ENCODE peak calls at places on chromosome 12, in eight cellular contexts. One of them, this sample, is unnamed.
A peak's percentile ranks its signal among the peaks of the same experiment; 100 is the strongest.

GRCh38 chr12:101181776-101182175 is 28.3 kb downstream of the SLC5A8 start:
- DNase-seq in hypothalamus: no peak
- DNase-seq in activated naive CD8-positive, alpha-beta T cell treated with anti-CD3 and anti-CD28 coated beads, Interleukin-2, amount 50 U/mL, for 24 hours: no peak
- DNase-seq in stromal cell of bone marrow: no peak
- DNase-seq in cardiac muscle cell: no peak
- DNase-seq in head of caudate nucleus: no peak
- DNase-seq in A549: no peak
- DNase-seq in GM10248: no peak
- DNase-seq in this sample: no peak

GRCh38 chr12:89783321-89784060 is 74.9 kb upstream of the ATP2B1 start:
- DNase-seq in hypothalamus: no peak
- DNase-seq in activated naive CD8-positive, alpha-beta T cell treated with anti-CD3 and anti-CD28 coated beads, Interleukin-2, amount 50 U/mL, for 24 hours: no peak
- DNase-seq in stromal cell of bone marrow: peak; percentile 40
- DNase-seq in cardiac muscle cell: peak; percentile 71
- DNase-seq in head of caudate nucleus: no peak
- DNase-seq in A549: peak; percentile 18
- DNase-seq in GM10248: no peak
- DNase-seq in this sample: no peak

GRCh38 chr12:62250671-62251608 is 9.3 kb upstream of the USP15 start:
- DNase-seq in hypothalamus: no peak
- DNase-seq in activated naive CD8-positive, alpha-beta T cell treated with anti-CD3 and anti-CD28 coated beads, Interleukin-2, amount 50 U/mL, for 24 hours: no peak
- DNase-seq in stromal cell of bone marrow: no peak
- DNase-seq in cardiac muscle cell: peak; percentile 91
- DNase-seq in head of caudate nucleus: no peak
- DNase-seq in A549: no peak
- DNase-seq in GM10248: peak; percentile 37
- DNase-seq in this sample: no peak

GRCh38 chr12:69266045-69266635 is 26.8 kb downstream of the CPSF6 start:
- DNase-seq in hypothalamus: no peak
- DNase-seq in activated naive CD8-positive, alpha-beta T cell treated with anti-CD3 and anti-CD28 coated beads, Interleukin-2, amount 50 U/mL, for 24 hours: no peak
- DNase-seq in stromal cell of bone marrow: no peak
- DNase-seq in cardiac muscle cell: peak; percentile 30
- DNase-seq in head of caudate nucleus: no peak
- DNase-seq in A549: no peak
- DNase-seq in GM10248: no peak
- DNase-seq in this sample: no peak

GRCh38 chr12:29073631-29074239 is 75.3 kb upstream of the FAR2 start:
- DNase-seq in hypothalamus: no peak
- DNase-seq in activated naive CD8-positive, alpha-beta T cell treated with anti-CD3 and anti-CD28 coated beads, Interleukin-2, amount 50 U/mL, for 24 hours: no peak
- DNase-seq in stromal cell of bone marrow: peak; percentile 38
- DNase-seq in cardiac muscle cell: peak; percentile 75
- DNase-seq in head of caudate nucleus: no peak
- DNase-seq in A549: peak; percentile 51
- DNase-seq in GM10248: peak; percentile 20
- DNase-seq in this sample: no peak

GRCh38 chr12:128534906-128535305 is 267.9 kb downstream of the TMEM132C start:
- DNase-seq in hypothalamus: no peak
- DNase-seq in activated naive CD8-positive, alpha-beta T cell treated with anti-CD3 and anti-CD28 coated beads, Interleukin-2, amount 50 U/mL, for 24 hours: no peak
- DNase-seq in stromal cell of bone marrow: no peak
- DNase-seq in cardiac muscle cell: no peak
- DNase-seq in head of caudate nucleus: no peak
- DNase-seq in A549: no peak
- DNase-seq in GM10248: no peak
- DNase-seq in this sample: no peak

GRCh38 chr12:93571854-93572711 is at the start of gene SOCS2:
- DNase-seq in hypothalamus: no peak
- DNase-seq in activated naive CD8-positive, alpha-beta T cell treated with anti-CD3 and anti-CD28 coated beads, Interleukin-2, amount 50 U/mL, for 24 hours: peak; percentile 32
- DNase-seq in stromal cell of bone marrow: no peak
- DNase-seq in cardiac muscle cell: peak; percentile 43
- DNase-seq in head of caudate nucleus: no peak
- DNase-seq in A549: no peak
- DNase-seq in GM10248: peak; percentile 42
- DNase-seq in this sample: peak; percentile 36

GRCh38 chr12:27330846-27331245 is 1.8 kb upstream of the BMAL2 start:
- DNase-seq in hypothalamus: no peak
- DNase-seq in activated naive CD8-positive, alpha-beta T cell treated with anti-CD3 and anti-CD28 coated beads, Interleukin-2, amount 50 U/mL, for 24 hours: no peak
- DNase-seq in stromal cell of bone marrow: no peak
- DNase-seq in cardiac muscle cell: peak; percentile 21
- DNase-seq in head of caudate nucleus: no peak
- DNase-seq in A549: no peak
- DNase-seq in GM10248: no peak
- DNase-seq in this sample: no peak

GRCh38 chr12:55728185-55728931 is 451 bp downstream of the CD63 start:
- DNase-seq in hypothalamus: peak; percentile 58
- DNase-seq in activated naive CD8-positive, alpha-beta T cell treated with anti-CD3 and anti-CD28 coated beads, Interleukin-2, amount 50 U/mL, for 24 hours: peak; percentile 37
- DNase-seq in stromal cell of bone marrow: no peak
- DNase-seq in cardiac muscle cell: peak; percentile 84
- DNase-seq in head of caudate nucleus: peak; percentile 71
- DNase-seq in A549: peak; percentile 60
- DNase-seq in GM10248: peak; percentile 32
- DNase-seq in this sample: no peak

GRCh38 chr12:12755923-12756322 is 29.5 kb upstream of the APOLD1 start:
- DNase-seq in hypothalamus: no peak
- DNase-seq in activated naive CD8-positive, alpha-beta T cell treated with anti-CD3 and anti-CD28 coated beads, Interleukin-2, amount 50 U/mL, for 24 hours: no peak
- DNase-seq in stromal cell of bone marrow: no peak
- DNase-seq in cardiac muscle cell: no peak
- DNase-seq in head of caudate nucleus: no peak
- DNase-seq in A549: no peak
- DNase-seq in GM10248: no peak
- DNase-seq in this sample: no peak

GRCh38 chr12:71415336-71416231 is 24.0 kb upstream of the LGR5 start:
- DNase-seq in hypothalamus: peak; percentile 11
- DNase-seq in activated naive CD8-positive, alpha-beta T cell treated with anti-CD3 and anti-CD28 coated beads, Interleukin-2, amount 50 U/mL, for 24 hours: peak; percentile 5
- DNase-seq in stromal cell of bone marrow: peak; percentile 41
- DNase-seq in cardiac muscle cell: peak; percentile 67
- DNase-seq in head of caudate nucleus: no peak
- DNase-seq in A549: peak; percentile 66
- DNase-seq in GM10248: peak; percentile 50
- DNase-seq in this sample: no peak

GRCh38 chr12:10607885-10608458 is 5.4 kb downstream of the MAGOHB start:
- DNase-seq in hypothalamus: no peak
- DNase-seq in activated naive CD8-positive, alpha-beta T cell treated with anti-CD3 and anti-CD28 coated beads, Interleukin-2, amount 50 U/mL, for 24 hours: peak; percentile 12
- DNase-seq in stromal cell of bone marrow: no peak
- DNase-seq in cardiac muscle cell: peak; percentile 28
- DNase-seq in head of caudate nucleus: no peak
- DNase-seq in A549: peak; percentile 47
- DNase-seq in GM10248: no peak
- DNase-seq in this sample: no peak

GRCh38 chr12:13242926-13243325 is 46.4 kb downstream of the EMP1 start:
- DNase-seq in hypothalamus: no peak
- DNase-seq in activated naive CD8-positive, alpha-beta T cell treated with anti-CD3 and anti-CD28 coated beads, Interleukin-2, amount 50 U/mL, for 24 hours: no peak
- DNase-seq in stromal cell of bone marrow: no peak
- DNase-seq in cardiac muscle cell: no peak
- DNase-seq in head of caudate nucleus: no peak
- DNase-seq in A549: no peak
- DNase-seq in GM10248: no peak
- DNase-seq in this sample: no peak

GRCh38 chr12:89080797-89081470 is 271.4 kb downstream of the DUSP6 start:
- DNase-seq in hypothalamus: no peak
- DNase-seq in activated naive CD8-positive, alpha-beta T cell treated with anti-CD3 and anti-CD28 coated beads, Interleukin-2, amount 50 U/mL, for 24 hours: no peak
- DNase-seq in stromal cell of bone marrow: no peak
- DNase-seq in cardiac muscle cell: peak; percentile 60
- DNase-seq in head of caudate nucleus: no peak
- DNase-seq in A549: no peak
- DNase-seq in GM10248: no peak
- DNase-seq in this sample: no peak

GRCh38 chr12:49874142-49874897 is 29.4 kb downstream of the FAIM2 start:
- DNase-seq in hypothalamus: peak; percentile 44
- DNase-seq in activated naive CD8-positive, alpha-beta T cell treated with anti-CD3 and anti-CD28 coated beads, Interleukin-2, amount 50 U/mL, for 24 hours: no peak
- DNase-seq in stromal cell of bone marrow: no peak
- DNase-seq in cardiac muscle cell: no peak
- DNase-seq in head of caudate nucleus: no peak
- DNase-seq in A549: no peak
- DNase-seq in GM10248: no peak
- DNase-seq in this sample: no peak

GRCh38 chr12:113766133-113766879 is 199.8 kb downstream of the RBM19 start:
- DNase-seq in hypothalamus: no peak
- DNase-seq in activated naive CD8-positive, alpha-beta T cell treated with anti-CD3 and anti-CD28 coated beads, Interleukin-2, amount 50 U/mL, for 24 hours: no peak
- DNase-seq in stromal cell of bone marrow: no peak
- DNase-seq in cardiac muscle cell: no peak
- DNase-seq in head of caudate nucleus: no peak
- DNase-seq in A549: peak; percentile 61
- DNase-seq in GM10248: no peak
- DNase-seq in this sample: no peak

GRCh38 chr12:47488888-47489287 is 216.9 kb downstream of the RPAP3 start:
- DNase-seq in hypothalamus: no peak
- DNase-seq in activated naive CD8-positive, alpha-beta T cell treated with anti-CD3 and anti-CD28 coated beads, Interleukin-2, amount 50 U/mL, for 24 hours: no peak
- DNase-seq in stromal cell of bone marrow: no peak
- DNase-seq in cardiac muscle cell: no peak
- DNase-seq in head of caudate nucleus: no peak
- DNase-seq in A549: no peak
- DNase-seq in GM10248: no peak
- DNase-seq in this sample: no peak

GRCh38 chr12:62714409-62715075 is 220.4 kb downstream of the PPM1H start:
- DNase-seq in hypothalamus: no peak
- DNase-seq in activated naive CD8-positive, alpha-beta T cell treated with anti-CD3 and anti-CD28 coated beads, Interleukin-2, amount 50 U/mL, for 24 hours: no peak
- DNase-seq in stromal cell of bone marrow: no peak
- DNase-seq in cardiac muscle cell: no peak
- DNase-seq in head of caudate nucleus: no peak
- DNase-seq in A549: no peak
- DNase-seq in GM10248: no peak
- DNase-seq in this sample: no peak

GRCh38 chr12:113299619-113300237 is 35.2 kb downstream of the SLC8B1 start:
- DNase-seq in hypothalamus: no peak
- DNase-seq in activated naive CD8-positive, alpha-beta T cell treated with anti-CD3 and anti-CD28 coated beads, Interleukin-2, amount 50 U/mL, for 24 hours: no peak
- DNase-seq in stromal cell of bone marrow: peak; percentile 38
- DNase-seq in cardiac muscle cell: peak; percentile 88
- DNase-seq in head of caudate nucleus: peak; percentile 14
- DNase-seq in A549: peak; percentile 80
- DNase-seq in GM10248: no peak
- DNase-seq in this sample: no peak

GRCh38 chr12:27555928-27556778 is 32.1 kb downstream of the PPFIBP1 start:
- DNase-seq in hypothalamus: no peak
- DNase-seq in activated naive CD8-positive, alpha-beta T cell treated with anti-CD3 and anti-CD28 coated beads, Interleukin-2, amount 50 U/mL, for 24 hours: no peak
- DNase-seq in stromal cell of bone marrow: peak; percentile 54
- DNase-seq in cardiac muscle cell: peak; percentile 54
- DNase-seq in head of caudate nucleus: no peak
- DNase-seq in A549: no peak
- DNase-seq in GM10248: no peak
- DNase-seq in this sample: no peak

GRCh38 chr12:21697829-21698630 is 40.4 kb upstream of the LDHB start:
- DNase-seq in hypothalamus: no peak
- DNase-seq in activated naive CD8-positive, alpha-beta T cell treated with anti-CD3 and anti-CD28 coated beads, Interleukin-2, amount 50 U/mL, for 24 hours: no peak
- DNase-seq in stromal cell of bone marrow: peak; percentile 23
- DNase-seq in cardiac muscle cell: peak; percentile 60
- DNase-seq in head of caudate nucleus: no peak
- DNase-seq in A549: peak; percentile 42
- DNase-seq in GM10248: no peak
- DNase-seq in this sample: no peak

GRCh38 chr12:82857276-82857675 is 170.6 kb downstream of the TMTC2 start:
- DNase-seq in hypothalamus: no peak
- DNase-seq in activated naive CD8-positive, alpha-beta T cell treated with anti-CD3 and anti-CD28 coated beads, Interleukin-2, amount 50 U/mL, for 24 hours: no peak
- DNase-seq in stromal cell of bone marrow: no peak
- DNase-seq in cardiac muscle cell: no peak
- DNase-seq in head of caudate nucleus: no peak
- DNase-seq in A549: no peak
- DNase-seq in GM10248: no peak
- DNase-seq in this sample: no peak

GRCh38 chr12:53667080-53667479 is 8.8 kb downstream of the ATP5MC2 start:
- DNase-seq in hypothalamus: no peak
- DNase-seq in activated naive CD8-positive, alpha-beta T cell treated with anti-CD3 and anti-CD28 coated beads, Interleukin-2, amount 50 U/mL, for 24 hours: no peak
- DNase-seq in stromal cell of bone marrow: no peak
- DNase-seq in cardiac muscle cell: no peak
- DNase-seq in head of caudate nucleus: no peak
- DNase-seq in A549: no peak
- DNase-seq in GM10248: no peak
- DNase-seq in this sample: no peak

GRCh38 chr12:109563291-109564284 is 9.7 kb downstream of the MMAB start:
- DNase-seq in hypothalamus: no peak
- DNase-seq in activated naive CD8-positive, alpha-beta T cell treated with anti-CD3 and anti-CD28 coated beads, Interleukin-2, amount 50 U/mL, for 24 hours: no peak
- DNase-seq in stromal cell of bone marrow: no peak
- DNase-seq in cardiac muscle cell: peak; percentile 27
- DNase-seq in head of caudate nucleus: no peak
- DNase-seq in A549: no peak
- DNase-seq in GM10248: no peak
- DNase-seq in this sample: no peak

GRCh38 chr12:64918288-64918687 is 93.8 kb downstream of the TBC1D30 start:
- DNase-seq in hypothalamus: no peak
- DNase-seq in activated naive CD8-positive, alpha-beta T cell treated with anti-CD3 and anti-CD28 coated beads, Interleukin-2, amount 50 U/mL, for 24 hours: no peak
- DNase-seq in stromal cell of bone marrow: no peak
- DNase-seq in cardiac muscle cell: no peak
- DNase-seq in head of caudate nucleus: no peak
- DNase-seq in A549: no peak
- DNase-seq in GM10248: no peak
- DNase-seq in this sample: no peak

GRCh38 chr12:41967668-41968649 is 176.7 kb downstream of the GXYLT1 start:
- DNase-seq in hypothalamus: no peak
- DNase-seq in activated naive CD8-positive, alpha-beta T cell treated with anti-CD3 and anti-CD28 coated beads, Interleukin-2, amount 50 U/mL, for 24 hours: no peak
- DNase-seq in stromal cell of bone marrow: no peak
- DNase-seq in cardiac muscle cell: peak; percentile 32
- DNase-seq in head of caudate nucleus: no peak
- DNase-seq in A549: no peak
- DNase-seq in GM10248: no peak
- DNase-seq in this sample: no peak

GRCh38 chr12:20549115-20549719 is 145.9 kb upstream of the SLCO1C1 start:
- DNase-seq in hypothalamus: no peak
- DNase-seq in activated naive CD8-positive, alpha-beta T cell treated with anti-CD3 and anti-CD28 coated beads, Interleukin-2, amount 50 U/mL, for 24 hours: no peak
- DNase-seq in stromal cell of bone marrow: peak; percentile 49
- DNase-seq in cardiac muscle cell: peak; percentile 73
- DNase-seq in head of caudate nucleus: peak; percentile 14
- DNase-seq in A549: peak; percentile 73
- DNase-seq in GM10248: no peak
- DNase-seq in this sample: no peak

GRCh38 chr12:27279836-27280235 is 35.8 kb downstream of the STK38L start:
- DNase-seq in hypothalamus: no peak
- DNase-seq in activated naive CD8-positive, alpha-beta T cell treated with anti-CD3 and anti-CD28 coated beads, Interleukin-2, amount 50 U/mL, for 24 hours: no peak
- DNase-seq in stromal cell of bone marrow: no peak
- DNase-seq in cardiac muscle cell: no peak
- DNase-seq in head of caudate nucleus: no peak
- DNase-seq in A549: no peak
- DNase-seq in GM10248: no peak
- DNase-seq in this sample: no peak

GRCh38 chr12:51887476-51888315 is at the start of gene ANKRD33:
- DNase-seq in hypothalamus: no peak
- DNase-seq in activated naive CD8-positive, alpha-beta T cell treated with anti-CD3 and anti-CD28 coated beads, Interleukin-2, amount 50 U/mL, for 24 hours: no peak
- DNase-seq in stromal cell of bone marrow: no peak
- DNase-seq in cardiac muscle cell: peak; percentile 63
- DNase-seq in head of caudate nucleus: no peak
- DNase-seq in A549: no peak
- DNase-seq in GM10248: peak; percentile 18
- DNase-seq in this sample: no peak

GRCh38 chr12:107967170-107967569 is 161.9 kb upstream of the WSCD2 start:
- DNase-seq in hypothalamus: no peak
- DNase-seq in activated naive CD8-positive, alpha-beta T cell treated with anti-CD3 and anti-CD28 coated beads, Interleukin-2, amount 50 U/mL, for 24 hours: no peak
- DNase-seq in stromal cell of bone marrow: no peak
- DNase-seq in cardiac muscle cell: no peak
- DNase-seq in head of caudate nucleus: no peak
- DNase-seq in A549: peak; percentile 14
- DNase-seq in GM10248: no peak
- DNase-seq in this sample: no peak

GRCh38 chr12:105212431-105212830 is 23.5 kb downstream of the APPL2 start:
- DNase-seq in hypothalamus: no peak
- DNase-seq in activated naive CD8-positive, alpha-beta T cell treated with anti-CD3 and anti-CD28 coated beads, Interleukin-2, amount 50 U/mL, for 24 hours: no peak
- DNase-seq in stromal cell of bone marrow: peak; percentile 87
- DNase-seq in cardiac muscle cell: peak; percentile 74
- DNase-seq in head of caudate nucleus: no peak
- DNase-seq in A549: no peak
- DNase-seq in GM10248: no peak
- DNase-seq in this sample: no peak

GRCh38 chr12:5442251-5443006 is 10.5 kb downstream of the NTF3 start:
- DNase-seq in hypothalamus: peak; percentile 12
- DNase-seq in activated naive CD8-positive, alpha-beta T cell treated with anti-CD3 and anti-CD28 coated beads, Interleukin-2, amount 50 U/mL, for 24 hours: no peak
- DNase-seq in stromal cell of bone marrow: peak; percentile 38
- DNase-seq in cardiac muscle cell: peak; percentile 66
- DNase-seq in head of caudate nucleus: no peak
- DNase-seq in A549: peak; percentile 60
- DNase-seq in GM10248: no peak
- DNase-seq in this sample: no peak

GRCh38 chr12:120625557-120626419 is 14.6 kb upstream of the CABP1 start:
- DNase-seq in hypothalamus: no peak
- DNase-seq in activated naive CD8-positive, alpha-beta T cell treated with anti-CD3 and anti-CD28 coated beads, Interleukin-2, amount 50 U/mL, for 24 hours: peak; percentile 27
- DNase-seq in stromal cell of bone marrow: no peak
- DNase-seq in cardiac muscle cell: no peak
- DNase-seq in head of caudate nucleus: no peak
- DNase-seq in A549: peak; percentile 89
- DNase-seq in GM10248: no peak
- DNase-seq in this sample: no peak

GRCh38 chr12:91851741-91852477 is 293.7 kb downstream of the BTG1 start:
- DNase-seq in hypothalamus: no peak
- DNase-seq in activated naive CD8-positive, alpha-beta T cell treated with anti-CD3 and anti-CD28 coated beads, Interleukin-2, amount 50 U/mL, for 24 hours: no peak
- DNase-seq in stromal cell of bone marrow: no peak
- DNase-seq in cardiac muscle cell: no peak
- DNase-seq in head of caudate nucleus: no peak
- DNase-seq in A549: no peak
- DNase-seq in GM10248: no peak
- DNase-seq in this sample: no peak

This sample was measured in stimulated activated effector memory CD8-positive, alpha-beta T cell treated with anti-CD3 and anti-CD28 coated beads, Interleukin-12 subunit alpha, Interleukin-12 subunit beta, amount 100 ng/mL, for 72 hours.